ENCODE peak calls at places on chromosome 7, in five cellular contexts. One of them, this sample, is unnamed.

GRCh38 chr7:112930787-112931186 is 140.6 kb upstream of the TMEM168 start:
- DNase-seq in cardiac muscle cell: peak; percentile 78
- DNase-seq in A549: no peak
- DNase-seq in colonic mucosa: no peak
- DNase-seq in AG09309: peak; percentile 79
- DNase-seq in this sample: no peak

GRCh38 chr7:104123786-104124185 is 84.0 kb downstream of the ORC5 start:
- DNase-seq in cardiac muscle cell: peak; percentile 2
- DNase-seq in A549: no peak
- DNase-seq in colonic mucosa: no peak
- DNase-seq in AG09309: peak; percentile 10
- DNase-seq in this sample: no peak

GRCh38 chr7:112654322-112655216 is 135.6 kb downstream of the TMEM168 start:
- DNase-seq in cardiac muscle cell: peak; percentile 16
- DNase-seq in A549: no peak
- DNase-seq in colonic mucosa: no peak
- DNase-seq in AG09309: no peak
- DNase-seq in this sample: no peak

GRCh38 chr7:854118-854775 is 22.0 kb downstream of the SUN1 start:
- DNase-seq in cardiac muscle cell: no peak
- DNase-seq in A549: no peak
- DNase-seq in colonic mucosa: no peak
- DNase-seq in AG09309: no peak
- DNase-seq in this sample: no peak

GRCh38 chr7:45893996-45894664 is 5.8 kb downstream of the IGFBP1 start:
- DNase-seq in cardiac muscle cell: no peak
- DNase-seq in A549: no peak
- DNase-seq in colonic mucosa: no peak
- DNase-seq in AG09309: no peak
- DNase-seq in this sample: no peak

GRCh38 chr7:121083138-121083789 is 94.8 kb downstream of the CPED1 start:
- DNase-seq in cardiac muscle cell: peak; percentile 51
- DNase-seq in A549: no peak
- DNase-seq in colonic mucosa: no peak
- DNase-seq in AG09309: no peak
- DNase-seq in this sample: no peak

GRCh38 chr7:76515999-76516443 is 5.7 kb downstream of the UPK3B start:
- DNase-seq in cardiac muscle cell: peak; percentile 58
- DNase-seq in A549: no peak
- DNase-seq in colonic mucosa: peak; percentile 49
- DNase-seq in AG09309: no peak
- DNase-seq in this sample: no peak

GRCh38 chr7:100801833-100802568 is 25.3 kb downstream of the EPHB4 start:
- DNase-seq in cardiac muscle cell: peak; percentile 76
- DNase-seq in A549: peak; percentile 94
- DNase-seq in colonic mucosa: peak; percentile 88
- DNase-seq in AG09309: peak; percentile 67
- DNase-seq in this sample: no peak

GRCh38 chr7:23184709-23185354 is 3.0 kb downstream of the NUP42 start:
- DNase-seq in cardiac muscle cell: peak; percentile 67
- DNase-seq in A549: peak; percentile 22
- DNase-seq in colonic mucosa: peak; percentile 64
- DNase-seq in AG09309: no peak
- DNase-seq in this sample: peak; percentile 9

GRCh38 chr7:13007331-13007730 is 319.9 kb downstream of the ARL4A start:
- DNase-seq in cardiac muscle cell: no peak
- DNase-seq in A549: no peak
- DNase-seq in colonic mucosa: no peak
- DNase-seq in AG09309: no peak
- DNase-seq in this sample: no peak

GRCh38 chr7:138478499-138478908 is 18.4 kb downstream of the TRIM24 start:
- DNase-seq in cardiac muscle cell: no peak
- DNase-seq in A549: no peak
- DNase-seq in colonic mucosa: peak; percentile 45
- DNase-seq in AG09309: no peak
- DNase-seq in this sample: peak; percentile 63

GRCh38 chr7:93601363-93601762 is 26.8 kb upstream of the CALCR start:
- DNase-seq in cardiac muscle cell: no peak
- DNase-seq in A549: no peak
- DNase-seq in colonic mucosa: no peak
- DNase-seq in AG09309: no peak
- DNase-seq in this sample: no peak

DNA sequence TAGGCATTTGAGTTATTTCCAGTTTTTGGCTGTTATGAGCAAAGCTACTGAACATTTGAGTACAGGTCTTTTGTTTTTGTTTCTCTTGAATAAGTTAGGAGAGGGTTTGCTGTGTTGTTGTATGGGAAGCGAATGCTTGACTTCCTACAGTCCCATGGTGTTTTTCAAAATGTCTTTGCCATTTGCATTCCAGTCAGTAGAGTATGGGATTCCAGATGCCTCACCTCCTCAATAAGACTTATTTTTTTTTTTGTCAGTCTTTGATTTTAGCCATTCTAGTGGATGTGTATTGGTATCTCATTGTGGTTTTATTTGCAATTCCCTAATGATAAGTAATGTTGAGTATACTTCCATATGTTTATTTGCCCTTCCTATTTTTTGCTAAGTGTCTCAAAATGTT is 19.4 kb downstream of the CDK13 start:
- DNase-seq in cardiac muscle cell: no peak
- DNase-seq in A549: no peak
- DNase-seq in colonic mucosa: no peak
- DNase-seq in AG09309: no peak
- DNase-seq in this sample: no peak
- H3K4me3 ChIP-seq in cardiac muscle cell: no peak overlapping the region
- H3K4me3 ChIP-seq in A549: no peak overlapping the region
- H3K4me3 ChIP-seq in colonic mucosa: no peak overlapping the region
- H3K4me3 ChIP-seq in AG09309: no peak overlapping the region
- H3K4me3 ChIP-seq in this sample: no peak overlapping the region

GRCh38 chr7:125563557-125563956 is 633.9 kb upstream of the POT1 start:
- DNase-seq in cardiac muscle cell: no peak
- DNase-seq in A549: no peak
- DNase-seq in colonic mucosa: no peak
- DNase-seq in AG09309: no peak
- DNase-seq in this sample: no peak
- H3K4me3 ChIP-seq in cardiac muscle cell: no peak overlapping the region
- H3K4me3 ChIP-seq in A549: no peak overlapping the region
- H3K4me3 ChIP-seq in colonic mucosa: no peak overlapping the region
- H3K4me3 ChIP-seq in AG09309: no peak overlapping the region
- H3K4me3 ChIP-seq in this sample: no peak overlapping the region

GRCh38 chr7:27492224-27492623 is 170.5 kb downstream of the HIBADH start:
- DNase-seq in cardiac muscle cell: no peak
- DNase-seq in A549: no peak
- DNase-seq in colonic mucosa: no peak
- DNase-seq in AG09309: no peak
- DNase-seq in this sample: no peak
- H3K4me3 ChIP-seq in cardiac muscle cell: no peak overlapping the region
- H3K4me3 ChIP-seq in A549: no peak overlapping the region
- H3K4me3 ChIP-seq in colonic mucosa: no peak overlapping the region
- H3K4me3 ChIP-seq in AG09309: no peak overlapping the region
- H3K4me3 ChIP-seq in this sample: no peak overlapping the region

DNA sequence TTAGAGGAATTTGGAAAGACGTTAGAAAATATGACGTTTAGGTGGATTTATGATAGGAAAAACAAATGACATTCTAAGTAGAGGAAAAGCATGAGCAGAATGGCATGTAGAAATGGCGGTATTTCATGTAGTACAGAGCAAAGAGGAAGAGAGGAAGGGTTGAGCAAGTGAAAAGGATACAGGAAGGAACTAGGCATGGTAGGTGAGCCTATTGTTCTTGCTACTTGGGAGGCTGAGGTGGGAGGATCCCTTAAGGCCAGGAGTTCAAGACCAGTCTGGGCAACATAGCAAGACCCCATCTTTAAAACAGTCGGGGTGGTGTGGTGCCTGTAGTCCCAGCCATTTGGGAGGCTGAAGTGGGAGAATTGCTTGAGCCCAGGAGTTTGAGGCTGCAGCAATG is 1.2 kb downstream of the GTPBP10 start:
- DNase-seq in cardiac muscle cell: no peak
- DNase-seq in A549: no peak
- DNase-seq in colonic mucosa: no peak
- DNase-seq in AG09309: no peak
- DNase-seq in this sample: no peak
- H3K4me3 ChIP-seq in cardiac muscle cell: peak overlapping the region; percentile 86
- H3K4me3 ChIP-seq in A549: peak overlapping the region; percentile 62
- H3K4me3 ChIP-seq in colonic mucosa: no peak overlapping the region
- H3K4me3 ChIP-seq in AG09309: no peak overlapping the region
- H3K4me3 ChIP-seq in this sample: peak overlapping the region; percentile 84

GRCh38 chr7:30683306-30683705 is 1.1 kb upstream of the CRHR2 start:
- DNase-seq in cardiac muscle cell: no peak
- DNase-seq in A549: no peak
- DNase-seq in colonic mucosa: no peak
- DNase-seq in AG09309: no peak
- DNase-seq in this sample: no peak

GRCh38 chr7:30679664-30680063 is 2.6 kb downstream of the CRHR2 start:
- DNase-seq in cardiac muscle cell: no peak
- DNase-seq in A549: no peak
- DNase-seq in colonic mucosa: no peak
- DNase-seq in AG09309: no peak
- DNase-seq in this sample: no peak

GRCh38 chr7:30682131-30683083 is at the start of gene CRHR2:
- DNase-seq in cardiac muscle cell: no peak
- DNase-seq in A549: peak; percentile 20
- DNase-seq in colonic mucosa: no peak
- DNase-seq in AG09309: no peak
- DNase-seq in this sample: no peak

GRCh38 chr7:30683839-30684238 is 1.6 kb upstream of the CRHR2 start:
- DNase-seq in cardiac muscle cell: no peak
- DNase-seq in A549: no peak
- DNase-seq in colonic mucosa: no peak
- DNase-seq in AG09309: no peak
- DNase-seq in this sample: no peak

GRCh38 chr7:30681262-30682130 is 760 bp downstream of the CRHR2 start:
- DNase-seq in cardiac muscle cell: no peak
- DNase-seq in A549: no peak
- DNase-seq in colonic mucosa: no peak
- DNase-seq in AG09309: no peak
- DNase-seq in this sample: no peak
- H3K4me3 ChIP-seq in cardiac muscle cell: peak overlapping the region; percentile 32
- H3K4me3 ChIP-seq in A549: peak overlapping the region; percentile 55
- H3K4me3 ChIP-seq in colonic mucosa: peak overlapping the region; percentile 27
- H3K4me3 ChIP-seq in AG09309: no peak overlapping the region
- H3K4me3 ChIP-seq in this sample: no peak overlapping the region